ENCODE peak calls at places on chromosomes 7 and 10, in six cellular contexts. D is astrocyte; Q is cardiac muscle cell; Z is GM04504; O is stimulated activated CD4-positive, alpha-beta T cell treated with anti-CD3 and anti-CD28 coated beads, Interleukin-1b, Interleukin-23, amount 100 ng/mL, for 4 hours; G is fibroblast of pulmonary artery. W is an unnamed sample.

GRCh38 chr10:132899054-132899750 is 43.2 kb downstream of the CFAP46 start:
- DNase-seq in Q (no peak), D (no peak), O (no peak), Z (no peak), G (no peak), W (no peak)

GRCh38 chr7:2003931-2004812 is 228.6 kb downstream of the MAD1L1 start:
- DNase-seq in O (no peak), D (no peak), Z (no peak), G (no peak), Q (no peak), W (no peak)

GRCh38 chr10:50625663-50626062 is 1.9 kb upstream of the SGMS1 start:
- DNase-seq in O (no peak), D (no peak), G (peak; percentile 25), Z (no peak), Q (peak; percentile 36), W (peak; percentile 60)

GRCh38 chr7:51639661-51640340 is 323.2 kb upstream of the COBL start:
- DNase-seq in Q (no peak), D (peak; percentile 57), G (no peak), Z (no peak), O (no peak), W (no peak)

GRCh38 chr7:55255501-55256445 is 109.4 kb upstream of the LANCL2 start:
- DNase-seq in Q (peak; percentile 86), G (peak; percentile 82), Z (peak; percentile 57), O (peak; percentile 62), D (peak; percentile 50), W (peak; percentile 90)

GRCh38 chr10:86162696-86163400 is 203.7 kb downstream of the GRID1 start:
- DNase-seq in Z (no peak), G (no peak), Q (no peak), D (no peak), O (no peak), W (no peak)

GRCh38 chr10:615583-616152 is 73.8 kb downstream of the DIP2C start:
- DNase-seq in G (peak; percentile 64), O (no peak), Q (peak; percentile 70), Z (peak; percentile 92), D (peak; percentile 97), W (no peak)

GRCh38 chr7:77799078-77799964 is 748 bp downstream of the PHTF2 start:
- DNase-seq in D (peak; percentile 14), O (no peak), Q (peak; percentile 42), G (peak; percentile 38), Z (no peak), W (peak; percentile 79)

GRCh38 chr7:118153551-118154177 is 30.3 kb upstream of the LSM8 start:
- DNase-seq in D (no peak), Q (peak; percentile 46), Z (no peak), O (peak; percentile 18), G (peak; percentile 46), W (no peak)

GRCh38 chr7:116526897-116527296 is 2.1 kb downstream of the CAV1 start:
- DNase-seq in Z (no peak), Q (no peak), G (no peak), O (no peak), D (no peak), W (no peak)

GRCh38 chr7:14761506-14762296 is 140.8 kb downstream of the DGKB start:
- DNase-seq in Z (peak; percentile 85), Q (peak; percentile 86), O (no peak), G (peak; percentile 85), D (peak; percentile 79), W (no peak)

GRCh38 chr10:79129361-79129997 is 60.7 kb downstream of the ZMIZ1 start:
- DNase-seq in Z (no peak), D (peak; percentile 62), G (no peak), O (no peak), Q (peak; percentile 59), W (peak; percentile 91)

GRCh38 chr10:11073410-11073809 is 55.7 kb downstream of the CELF2 start:
- DNase-seq in Z (no peak), O (no peak), D (no peak), G (no peak), Q (no peak), W (no peak)

GRCh38 chr7:779480-779879 is 52.4 kb upstream of the PRKAR1B start:
- DNase-seq in D (no peak), G (no peak), Z (no peak), O (no peak), Q (no peak), W (no peak)

W was measured in ELF-1.